ENCODE peak calls at places on chromosome 5, in four cellular contexts. V is WTC11, T is HepG2, O is A549. E is an unnamed sample.

GRCh38 chr5:111755264-111755941 is 1.6 kb downstream of the NREP start:
- DNase-seq in V (no peak), O (no peak), T (no peak), E (no peak)

GRCh38 chr5:10866913-10867312 is 105.9 kb upstream of the DAP start:
- DNase-seq in V (no peak), O (no peak), T (no peak), E (no peak)

GRCh38 chr5:144416196-144416595 is 245.5 kb downstream of the KCTD16 start:
- DNase-seq in O (no peak), T (no peak), V (no peak), E (no peak)

GRCh38 chr5:37554938-37555337 is 175.8 kb downstream of the WDR70 start:
- DNase-seq in O (peak; percentile 22), V (no peak), T (peak; percentile 25), E (peak; percentile 48)

GRCh38 chr5:142627371-142628217 is 58.3 kb downstream of the FGF1 start:
- DNase-seq in T (no peak), O (no peak), V (no peak), E (no peak)

GRCh38 chr5:149268928-149269557 is 2.6 kb upstream of the AFAP1L1 start:
- DNase-seq in O (peak; percentile 71), T (peak; percentile 49), V (no peak), E (peak; percentile 69)

GRCh38 chr5:140481758-140482157 is 65.7 kb upstream of the EIF4EBP3 start:
- DNase-seq in O (no peak), T (no peak), V (no peak), E (no peak)

GRCh38 chr5:12586406-12586805 is 682.2 kb upstream of the CTNND2 start:
- DNase-seq in T (no peak), V (no peak), O (no peak), E (no peak)

GRCh38 chr5:144644317-144644716 is 473.6 kb downstream of the KCTD16 start:
- DNase-seq in O (no peak), T (no peak), V (no peak), E (no peak)

GRCh38 chr5:113084402-113085083 is 107.9 kb downstream of the DCP2 start:
- DNase-seq in O (no peak), V (no peak), T (no peak), E (no peak)

GRCh38 chr5:1428107-1428506 is 17.1 kb downstream of the SLC6A3 start:
- DNase-seq in T (no peak), V (no peak), O (no peak), E (no peak)

GRCh38 chr5:135491552-135492318 is 39.6 kb upstream of the TIFAB start:
- DNase-seq in O (no peak), T (peak; percentile 47), V (peak; percentile 60), E (peak; percentile 50)

GRCh38 chr5:120463991-120464626 is at the start of gene PRR16:
- DNase-seq in V (peak; percentile 69), T (no peak), O (peak; percentile 23), E (peak; percentile 56)

GRCh38 chr5:107306597-107306996 is 364.1 kb downstream of the EFNA5 start:
- DNase-seq in O (no peak), V (no peak), T (no peak), E (no peak)

GRCh38 chr5:109996246-109996645 is 306.5 kb downstream of the MAN2A1 start:
- DNase-seq in O (no peak), T (no peak), V (no peak), E (no peak)

GRCh38 chr5:68529581-68529980 is 314.0 kb downstream of the PIK3R1 start:
- DNase-seq in O (no peak), V (no peak), T (no peak), E (no peak)

GRCh38 chr5:1464096-1464446 is 18.8 kb upstream of the SLC6A3 start:
- DNase-seq in T (no peak), V (peak; percentile 4), O (no peak), E (no peak)

GRCh38 chr5:114367029-114367428 is 5.2 kb downstream of the KCNN2 start:
- DNase-seq in T (no peak), O (no peak), V (no peak), E (no peak)

GRCh38 chr5:116671211-116671736 is 96.7 kb upstream of the SEMA6A start:
- DNase-seq in T (peak; percentile 56), V (no peak), O (no peak), E (no peak)

GRCh38 chr5:173594061-173594460 is 22.4 kb downstream of the BOD1 start:
- DNase-seq in O (no peak), T (no peak), V (no peak), E (no peak)

GRCh38 chr5:178143901-178144300 is 9.8 kb downstream of the NHP2 start:
- DNase-seq in O (no peak), T (no peak), V (no peak), E (no peak)

GRCh38 chr5:156109317-156110023 is 217.5 kb upstream of the SGCD start:
- DNase-seq in T (no peak), V (no peak), O (peak; percentile 28), E (no peak)

GRCh38 chr5:37836173-37837100 is 3.4 kb downstream of the GDNF start:
- DNase-seq in V (peak; percentile 60), O (no peak), T (no peak), E (no peak)

GRCh38 chr5:172170251-172170701 is 17.7 kb downstream of the STK10 start:
- DNase-seq in O (no peak), T (no peak), V (no peak), E (no peak)

GRCh38 chr5:31750215-31750614 is 111.3 kb downstream of the PDZD2 start:
- DNase-seq in V (no peak), O (no peak), T (no peak), E (no peak)

GRCh38 chr5:88298425-88298824 is 29.8 kb upstream of the TMEM161B start:
- DNase-seq in O (no peak), V (no peak), T (no peak), E (no peak)

GRCh38 chr5:76804266-76804665 is 14.6 kb upstream of the F2RL1 start:
- DNase-seq in V (no peak), T (peak; percentile 60), O (peak; percentile 98), E (no peak)

GRCh38 chr5:10885026-10885425 is 124.0 kb upstream of the DAP start:
- DNase-seq in T (no peak), V (no peak), O (no peak), E (no peak)

GRCh38 chr5:151092750-151093149 is 11.9 kb upstream of the TNIP1 start:
- DNase-seq in T (no peak), V (no peak), O (no peak), E (no peak)

GRCh38 chr5:93532370-93532769 is 48.6 kb downstream of the NR2F1-AS1 start:
- DNase-seq in V (no peak), T (peak; percentile 2), O (peak; percentile 9), E (no peak)

GRCh38 chr5:124524552-124525232 is 221.7 kb downstream of the ZNF608 start:
- DNase-seq in O (peak; percentile 7), V (no peak), T (peak; percentile 31), E (no peak)

GRCh38 chr5:62614355-62614754 is 35.7 kb downstream of the LRRC70 start:
- DNase-seq in V (no peak), O (no peak), T (no peak), E (no peak)

GRCh38 chr5:119009131-119009530 is 20.8 kb upstream of the DTWD2 start:
- DNase-seq in T (peak; percentile 79), V (no peak), O (peak; percentile 41), E (no peak)

GRCh38 chr5:96663608-96664007 is 1.4 kb downstream of the CAST start:
- DNase-seq in T (no peak), V (no peak), O (no peak), E (no peak)

GRCh38 chr5:148848378-148849031 is 22.1 kb downstream of the ADRB2 start:
- DNase-seq in T (no peak), O (no peak), V (no peak), E (no peak)

DNA sequence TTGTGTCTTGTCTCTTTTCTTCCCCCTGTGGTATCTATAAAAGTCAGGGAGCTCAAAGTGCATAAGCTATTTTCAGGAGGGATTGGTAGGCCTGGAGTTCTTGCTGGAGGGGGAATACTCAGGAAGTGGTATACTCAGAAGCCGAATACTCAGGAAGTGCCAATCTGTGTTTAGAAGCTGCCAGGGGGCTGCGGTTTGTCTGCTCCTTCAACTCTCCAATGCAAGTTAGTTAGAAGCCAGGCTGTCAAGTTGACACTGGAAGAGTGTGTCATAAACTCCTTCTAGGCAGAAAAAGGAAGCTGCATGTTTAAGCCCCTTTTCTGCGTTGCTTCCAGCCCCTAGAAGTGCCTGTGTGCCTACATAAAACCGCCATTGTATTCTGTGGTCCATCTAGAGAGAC is 366.5 kb downstream of the TAF11L14 start:
- DNase-seq in V (no peak), T (no peak), O (no peak), E (no peak)
- TF ChIP-seq NR3C1 in V (no peak), T (no peak), O (no peak), E (no peak)

GRCh38 chr5:73299665-73300435 is 126.9 kb downstream of the TMEM174 start:
- DNase-seq in V (peak; percentile 55), T (no peak), O (no peak), E (no peak)
- TF ChIP-seq NR3C1 in V (no peak), T (no peak), O (no peak), E (no peak)

GRCh38 chr5:80187691-80188090 is 68.2 kb downstream of the SERINC5 start:
- DNase-seq in V (no peak), T (no peak), O (no peak), E (no peak)

GRCh38 chr5:80187274-80187673 is 68.6 kb downstream of the SERINC5 start:
- DNase-seq in V (no peak), T (no peak), O (no peak), E (no peak)

GRCh38 chr5:80185095-80185494 is 70.8 kb downstream of the SERINC5 start:
- DNase-seq in V (no peak), O (no peak), T (no peak), E (no peak)

GRCh38 chr5:80184235-80185023 is 71.4 kb downstream of the SERINC5 start:
- DNase-seq in T (peak; percentile 99), O (peak; percentile 76), V (peak; percentile 68), E (no peak)

DNA sequence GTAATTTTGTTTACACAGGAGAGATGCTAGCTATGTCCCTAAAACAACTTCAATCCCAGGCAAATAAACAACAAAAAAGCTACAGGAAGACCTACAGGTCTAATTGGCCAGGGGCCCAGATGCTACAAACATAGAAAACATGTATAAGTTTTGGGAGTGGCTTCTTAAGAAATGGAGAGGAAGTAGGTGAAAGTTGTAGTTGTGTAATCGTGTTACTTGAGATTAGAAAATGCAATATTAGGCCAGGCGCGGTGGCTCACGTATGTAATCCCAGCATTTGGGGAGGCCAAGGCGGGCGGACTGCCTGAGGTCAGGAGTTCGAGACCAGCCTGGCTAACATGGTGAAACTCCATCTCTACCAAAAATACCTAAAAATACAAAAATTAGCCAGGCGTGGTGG is 69.2 kb downstream of the SERINC5 start:
- DNase-seq in T (no peak), O (peak; percentile 62), V (no peak), E (no peak)
- TF ChIP-seq NR3C1 in T (no peak), O (no peak), V (no peak), E (no peak)

GRCh38 chr5:74442466-74442865 is 198.1 kb downstream of the ENC1 start:
- DNase-seq in T (no peak), O (no peak), V (peak; percentile 17), E (no peak)

GRCh38 chr5:74441616-74442015 is 198.9 kb downstream of the ENC1 start:
- DNase-seq in T (no peak), O (no peak), V (no peak), E (no peak)

GRCh38 chr5:74446673-74447337 is 193.7 kb downstream of the ENC1 start:
- DNase-seq in V (no peak), T (no peak), O (no peak), E (peak; percentile 11)
- TF ChIP-seq NR3C1 in V (no peak), T (no peak), O (no peak), E (no peak)

E was measured in K562.